ENCODE peak calls at places on chromosomes 16 and 17, in five cellular contexts. G is HCT116, X is GM23248, V is neural progenitor cell, J is PC-3. L is an unnamed sample.

GRCh38 chr17:65657251-65657828 is 95.9 kb upstream of the AXIN2 start:
- DNase-seq in G (no peak), X (no peak), V (no peak), J (no peak), L (no peak)

GRCh38 chr17:31900877-31901276 is 631 bp downstream of the UTP6 start:
- DNase-seq in G (no peak), X (peak; percentile 69), V (peak; percentile 9), J (peak; percentile 13), L (peak; percentile 34)

GRCh38 chr16:78489072-78489471 is 389.6 kb downstream of the WWOX start:
- DNase-seq in G (no peak), X (no peak), V (no peak), J (no peak), L (no peak)

GRCh38 chr17:332558-333322 is 19.9 kb downstream of the RPH3AL start:
- DNase-seq in G (no peak), X (peak; percentile 61), V (no peak), J (no peak), L (no peak)

GRCh38 chr17:74730491-74731346 is 6.3 kb upstream of the RAB37 start:
- DNase-seq in G (no peak), X (no peak), V (no peak), J (peak; percentile 53), L (no peak)

GRCh38 chr16:82732461-82732860 is 105.7 kb downstream of the CDH13 start:
- DNase-seq in G (no peak), X (no peak), V (no peak), J (no peak), L (no peak)

GRCh38 chr16:17266606-17267313 is 204.0 kb downstream of the XYLT1 start:
- DNase-seq in G (no peak), X (no peak), V (no peak), J (no peak), L (no peak)

GRCh38 chr17:32318071-32318470 is 23.9 kb downstream of the C17orf75 start:
- DNase-seq in G (no peak), X (no peak), V (no peak), J (no peak), L (no peak)

GRCh38 chr17:41785876-41786226 is 660 bp downstream of the JUP start:
- DNase-seq in G (no peak), X (peak; percentile 34), V (peak; percentile 57), J (peak; percentile 77), L (no peak)

GRCh38 chr17:59154721-59155438 is at the start of gene SKA2:
- DNase-seq in G (no peak), X (peak; percentile 99), V (peak; percentile 99), J (peak; percentile 100), L (peak; percentile 99)

GRCh38 chr17:71496552-71496951 is 624.3 kb upstream of the SOX9 start:
- DNase-seq in G (no peak), X (peak; percentile 83), V (no peak), J (no peak), L (no peak)

GRCh38 chr17:8806206-8807069 is 7.3 kb upstream of the MFSD6L start:
- DNase-seq in G (no peak), X (no peak), V (no peak), J (no peak), L (no peak)

GRCh38 chr16:59540621-59541020 is 806.5 kb upstream of the GOT2 start:
- DNase-seq in G (no peak), X (peak; percentile 40), V (no peak), J (peak; percentile 10), L (no peak)

GRCh38 chr16:85126731-85127662 is 14.7 kb upstream of the CIBAR2 start:
- DNase-seq in G (no peak), X (peak; percentile 85), V (peak; percentile 69), J (peak; percentile 29), L (no peak)

GRCh38 chr17:19492140-19492539 is 41.5 kb upstream of the SLC47A1 start:
- DNase-seq in G (no peak), X (no peak), V (no peak), J (no peak), L (no peak)

GRCh38 chr16:30368122-30368791 is 2.0 kb downstream of the TBC1D10B start:
- DNase-seq in G (no peak), X (peak; percentile 87), V (no peak), J (peak; percentile 51), L (no peak)

GRCh38 chr16:64152010-64152767 is 969.7 kb downstream of the CDH11 start:
- DNase-seq in G (no peak), X (peak; percentile 67), V (no peak), J (no peak), L (no peak)

GRCh38 chr16:64121473-64121872 is 1000.4 kb downstream of the CDH11 start:
- DNase-seq in G (no peak), X (peak; percentile 68), V (no peak), J (peak; percentile 83), L (no peak)

GRCh38 chr16:74322301-74322710 is 25.7 kb downstream of the PSMD7 start:
- DNase-seq in G (no peak), X (no peak), V (no peak), J (no peak), L (no peak)

GRCh38 chr17:30413109-30413508 is 34.4 kb downstream of the CPD start:
- DNase-seq in G (no peak), X (peak; percentile 65), V (no peak), J (peak; percentile 75), L (no peak)

GRCh38 chr17:9934354-9934753 is 29.3 kb upstream of the RCVRN start:
- DNase-seq in G (no peak), X (no peak), V (no peak), J (no peak), L (no peak)

GRCh38 chr17:83064021-83064731 is 15.2 kb upstream of the METRNL start:
- DNase-seq in G (no peak), X (no peak), V (no peak), J (no peak), L (no peak)

GRCh38 chr17:28750178-28751047 is 6.6 kb downstream of the TRAF4 start:
- DNase-seq in G (peak; percentile 85), X (peak; percentile 95), V (peak; percentile 96), J (peak; percentile 90), L (peak; percentile 93)

GRCh38 chr17:76550712-76551615 is 11.1 kb downstream of the PRCD start:
- DNase-seq in G (no peak), X (peak; percentile 64), V (no peak), J (peak; percentile 18), L (no peak)

GRCh38 chr17:46818319-46818928 is at the start of gene WNT3:
- DNase-seq in G (no peak), X (no peak), V (peak; percentile 82), J (no peak), L (peak; percentile 63)

DNA sequence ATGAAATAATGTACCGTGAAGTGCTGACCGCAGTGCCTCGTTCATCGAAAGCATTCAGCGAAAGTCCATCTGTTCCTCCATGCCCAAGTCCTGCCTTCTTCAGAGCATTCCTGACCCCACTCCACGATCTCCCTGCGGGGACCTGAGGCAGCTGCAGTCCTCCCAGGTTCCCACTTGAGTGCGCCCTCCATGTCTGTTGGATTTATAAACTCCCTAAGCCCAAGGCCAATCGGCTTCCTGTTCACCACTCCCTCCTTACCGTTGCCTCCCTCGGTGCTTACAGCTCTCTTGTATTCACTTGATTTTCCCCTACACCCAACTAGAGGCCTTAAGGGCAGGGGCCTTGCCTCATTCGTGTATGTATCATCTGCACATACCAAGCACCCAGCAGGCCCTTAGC is 2.8 kb downstream of the RAD51D start:
- DNase-seq in G (no peak), X (no peak), V (peak; percentile 11), J (no peak), L (no peak)
- H3K79me2 ChIP-seq in G (peaks cover 2% of the 10 kb centered on the region), X (peaks cover 24% of the 10 kb centered on the region), V (no peaks in the 10 kb centered on the region), J (peaks cover 45% of the 10 kb centered on the region), L (peaks cover 15% of the 10 kb centered on the region)

DNA sequence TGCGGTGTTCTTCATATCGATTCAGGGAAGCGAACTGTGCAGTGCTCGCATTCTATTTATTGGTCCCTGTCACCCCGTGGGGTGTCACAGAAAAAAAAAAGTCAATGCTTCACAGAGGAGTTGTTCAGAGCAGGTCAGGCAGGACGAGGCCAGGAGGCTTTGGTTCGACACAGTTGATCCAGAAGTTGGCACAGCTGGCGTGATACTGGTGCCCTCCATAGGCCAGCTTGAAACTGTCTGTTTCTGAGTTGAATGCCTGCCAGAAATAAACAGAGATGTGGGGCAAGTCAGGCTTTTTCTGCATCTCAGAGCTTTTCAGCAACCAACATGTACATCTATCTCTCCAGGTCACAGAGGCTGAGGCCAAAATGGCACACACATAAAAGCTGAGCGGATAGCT is 29.1 kb downstream of the DUSP14 start:
- DNase-seq in G (no peak), X (peak; percentile 20), V (no peak), J (no peak), L (no peak)
- H3K4me2 ChIP-seq in G (no peak overlapping the region), X (no peak overlapping the region), V (no peak overlapping the region), J (no peak overlapping the region), L (no peak overlapping the region)

GRCh38 chr16:56933828-56934598 is 2.1 kb downstream of the HERPUD1 start:
- DNase-seq in G (no peak), X (no peak), V (no peak), J (no peak), L (no peak)
- H3K4me1 ChIP-seq in G (peaks cover 7% of the 10 kb centered on the region), X (peaks cover 35% of the 10 kb centered on the region), V (peaks cover 26% of the 10 kb centered on the region), J (peaks cover 18% of the 10 kb centered on the region), L (peaks cover 69% of the 10 kb centered on the region)

DNA sequence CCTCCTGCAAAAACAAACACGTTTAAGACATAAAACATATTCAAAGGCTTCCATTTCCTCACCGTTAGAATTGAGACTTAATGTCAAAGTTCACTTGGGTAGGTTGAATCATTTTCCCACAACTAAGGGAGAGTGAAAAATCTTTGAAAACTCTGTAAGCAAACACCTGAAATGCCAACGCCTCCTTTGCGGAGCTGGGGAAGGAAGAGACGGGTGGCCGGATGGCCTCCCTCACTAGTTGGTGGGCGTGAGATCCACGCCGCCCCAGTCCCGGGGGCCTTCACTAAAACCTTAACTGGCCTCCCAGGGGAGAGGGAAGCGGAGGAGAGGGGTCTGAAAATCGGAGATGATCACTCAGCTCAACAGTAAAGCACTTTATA is 762 bp downstream of the DCAKD start:
- DNase-seq in G (no peak), X (peak; percentile 58), V (peak; percentile 45), J (no peak), L (peak; percentile 57)
- H3K79me2 ChIP-seq in G (peaks cover 49% of the 10 kb centered on the region), X (peaks cover 53% of the 10 kb centered on the region), V (peaks cover 53% of the 10 kb centered on the region), J (peaks cover 48% of the 10 kb centered on the region), L (peaks cover 36% of the 10 kb centered on the region)

DNA sequence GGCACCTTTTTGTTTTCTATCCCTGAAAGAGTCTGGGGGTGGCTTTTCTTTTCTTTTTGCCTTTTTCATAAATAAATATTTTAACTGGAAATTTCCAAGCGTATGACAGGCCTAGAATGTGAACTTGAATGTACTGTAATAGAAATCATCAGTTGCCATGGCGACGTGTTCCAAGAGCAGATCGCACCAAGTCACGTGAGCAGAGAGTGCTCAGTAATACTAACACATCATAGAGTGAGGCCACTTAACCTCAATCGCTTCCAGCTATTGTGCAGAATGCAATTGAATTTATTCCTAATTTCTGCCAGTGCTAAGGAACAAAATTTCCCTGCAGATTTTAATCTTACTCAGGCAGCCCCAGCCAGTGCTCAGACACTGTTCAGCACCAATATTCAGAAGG is 26.1 kb upstream of the PMFBP1 start:
- DNase-seq in G (no peak), X (peak; percentile 91), V (no peak), J (no peak), L (no peak)
- H3K4me2 ChIP-seq in G (no peak overlapping the region), X (peak overlapping the region; percentile 13), V (no peak overlapping the region), J (no peak overlapping the region), L (no peak overlapping the region)

GRCh38 chr17:57284583-57284982 is 28.3 kb downstream of the MSI2 start:
- DNase-seq in G (no peak), X (no peak), V (no peak), J (no peak), L (no peak)
- H3K4me1 ChIP-seq in G (no peaks in the 10 kb centered on the region), X (no peaks in the 10 kb centered on the region), V (peaks cover 84% of the 10 kb centered on the region), J (no peaks in the 10 kb centered on the region), L (peaks cover 50% of the 10 kb centered on the region)